ENCODE peak calls at places on chromosomes 13 and 19, in nine cellular contexts. One of them, this sample, is unnamed.

GRCh38 chr13:110097013-110097412 is 209.9 kb downstream of the COL4A1 start:
- DNase-seq in AG09309: no peak
- DNase-seq in iPS DF 6.9: no peak
- DNase-seq in left colon: no peak
- DNase-seq in Kasumi-1: no peak
- DNase-seq in ascending aorta: no peak
- DNase-seq in naive thymus-derived CD8-positive, alpha-beta T cell: no peak
- DNase-seq in activated CD8-positive, alpha-beta memory T cell treated with anti-CD3 and anti-CD28 coated beads for 48 hours: no peak
- DNase-seq in kidney glomerular epithelial cell: no peak
- DNase-seq in this sample: no peak

GRCh38 chr13:24165746-24166145 is 5.2 kb downstream of the SPATA13 start:
- DNase-seq in left colon: no peak
- DNase-seq in AG09309: no peak
- DNase-seq in Kasumi-1: no peak
- DNase-seq in ascending aorta: no peak
- DNase-seq in kidney glomerular epithelial cell: no peak
- DNase-seq in activated CD8-positive, alpha-beta memory T cell treated with anti-CD3 and anti-CD28 coated beads for 48 hours: no peak
- DNase-seq in naive thymus-derived CD8-positive, alpha-beta T cell: no peak
- DNase-seq in iPS DF 6.9: no peak
- DNase-seq in this sample: no peak

GRCh38 chr19:31372245-31372781 is 23.1 kb upstream of the TSHZ3 start:
- DNase-seq in naive thymus-derived CD8-positive, alpha-beta T cell: peak; percentile 32
- DNase-seq in AG09309: no peak
- DNase-seq in activated CD8-positive, alpha-beta memory T cell treated with anti-CD3 and anti-CD28 coated beads for 48 hours: no peak
- DNase-seq in ascending aorta: no peak
- DNase-seq in Kasumi-1: no peak
- DNase-seq in kidney glomerular epithelial cell: no peak
- DNase-seq in iPS DF 6.9: no peak
- DNase-seq in left colon: no peak
- DNase-seq in this sample: no peak

GRCh38 chr13:68708336-68708908 is 1399.2 kb upstream of the ATXN8OS start:
- DNase-seq in kidney glomerular epithelial cell: no peak
- DNase-seq in iPS DF 6.9: no peak
- DNase-seq in AG09309: no peak
- DNase-seq in naive thymus-derived CD8-positive, alpha-beta T cell: no peak
- DNase-seq in ascending aorta: no peak
- DNase-seq in activated CD8-positive, alpha-beta memory T cell treated with anti-CD3 and anti-CD28 coated beads for 48 hours: no peak
- DNase-seq in Kasumi-1: no peak
- DNase-seq in left colon: no peak
- DNase-seq in this sample: no peak

GRCh38 chr13:52118595-52118994 is 10.3 kb downstream of the NEK5 start:
- DNase-seq in iPS DF 6.9: no peak
- DNase-seq in ascending aorta: no peak
- DNase-seq in naive thymus-derived CD8-positive, alpha-beta T cell: no peak
- DNase-seq in Kasumi-1: no peak
- DNase-seq in AG09309: no peak
- DNase-seq in kidney glomerular epithelial cell: no peak
- DNase-seq in left colon: no peak
- DNase-seq in activated CD8-positive, alpha-beta memory T cell treated with anti-CD3 and anti-CD28 coated beads for 48 hours: no peak
- DNase-seq in this sample: no peak

GRCh38 chr13:113802090-113802531 is 43.1 kb downstream of the TMEM255B start:
- DNase-seq in iPS DF 6.9: no peak
- DNase-seq in activated CD8-positive, alpha-beta memory T cell treated with anti-CD3 and anti-CD28 coated beads for 48 hours: no peak
- DNase-seq in AG09309: peak; percentile 37
- DNase-seq in kidney glomerular epithelial cell: no peak
- DNase-seq in naive thymus-derived CD8-positive, alpha-beta T cell: no peak
- DNase-seq in left colon: no peak
- DNase-seq in ascending aorta: no peak
- DNase-seq in Kasumi-1: peak; percentile 13
- DNase-seq in this sample: no peak

GRCh38 chr13:50934735-50935419 is 25.3 kb downstream of the RNASEH2B start:
- DNase-seq in Kasumi-1: no peak
- DNase-seq in ascending aorta: no peak
- DNase-seq in kidney glomerular epithelial cell: no peak
- DNase-seq in iPS DF 6.9: no peak
- DNase-seq in activated CD8-positive, alpha-beta memory T cell treated with anti-CD3 and anti-CD28 coated beads for 48 hours: no peak
- DNase-seq in AG09309: no peak
- DNase-seq in naive thymus-derived CD8-positive, alpha-beta T cell: no peak
- DNase-seq in left colon: no peak
- DNase-seq in this sample: no peak

GRCh38 chr13:79160818-79161217 is 245.2 kb downstream of the RBM26 start:
- DNase-seq in left colon: no peak
- DNase-seq in ascending aorta: no peak
- DNase-seq in iPS DF 6.9: no peak
- DNase-seq in kidney glomerular epithelial cell: no peak
- DNase-seq in activated CD8-positive, alpha-beta memory T cell treated with anti-CD3 and anti-CD28 coated beads for 48 hours: no peak
- DNase-seq in naive thymus-derived CD8-positive, alpha-beta T cell: no peak
- DNase-seq in Kasumi-1: no peak
- DNase-seq in AG09309: no peak
- DNase-seq in this sample: no peak

GRCh38 chr13:112923962-112924361 is 45.1 kb upstream of the MCF2L start:
- DNase-seq in activated CD8-positive, alpha-beta memory T cell treated with anti-CD3 and anti-CD28 coated beads for 48 hours: no peak
- DNase-seq in Kasumi-1: no peak
- DNase-seq in AG09309: no peak
- DNase-seq in left colon: no peak
- DNase-seq in naive thymus-derived CD8-positive, alpha-beta T cell: no peak
- DNase-seq in ascending aorta: no peak
- DNase-seq in iPS DF 6.9: no peak
- DNase-seq in kidney glomerular epithelial cell: no peak
- DNase-seq in this sample: no peak

GRCh38 chr19:5057860-5058259 is 88.9 kb downstream of the KDM4B start:
- DNase-seq in naive thymus-derived CD8-positive, alpha-beta T cell: no peak
- DNase-seq in iPS DF 6.9: no peak
- DNase-seq in AG09309: no peak
- DNase-seq in ascending aorta: no peak
- DNase-seq in Kasumi-1: no peak
- DNase-seq in activated CD8-positive, alpha-beta memory T cell treated with anti-CD3 and anti-CD28 coated beads for 48 hours: no peak
- DNase-seq in kidney glomerular epithelial cell: no peak
- DNase-seq in left colon: no peak
- DNase-seq in this sample: no peak

GRCh38 chr13:21240586-21240985 is 64.1 kb downstream of the MRPL57 start:
- DNase-seq in left colon: no peak
- DNase-seq in AG09309: peak; percentile 48
- DNase-seq in activated CD8-positive, alpha-beta memory T cell treated with anti-CD3 and anti-CD28 coated beads for 48 hours: no peak
- DNase-seq in iPS DF 6.9: no peak
- DNase-seq in naive thymus-derived CD8-positive, alpha-beta T cell: no peak
- DNase-seq in ascending aorta: no peak
- DNase-seq in Kasumi-1: no peak
- DNase-seq in kidney glomerular epithelial cell: peak; percentile 10
- DNase-seq in this sample: no peak

GRCh38 chr19:48568345-48568886 is 16.4 kb downstream of the SULT2B1 start:
- DNase-seq in ascending aorta: peak; percentile 90
- DNase-seq in iPS DF 6.9: no peak
- DNase-seq in naive thymus-derived CD8-positive, alpha-beta T cell: no peak
- DNase-seq in AG09309: no peak
- DNase-seq in Kasumi-1: peak; percentile 27
- DNase-seq in kidney glomerular epithelial cell: peak; percentile 92
- DNase-seq in activated CD8-positive, alpha-beta memory T cell treated with anti-CD3 and anti-CD28 coated beads for 48 hours: no peak
- DNase-seq in left colon: peak; percentile 79
- DNase-seq in this sample: peak; percentile 26

GRCh38 chr19:54903303-54903702 is 2.6 kb upstream of the NCR1 start:
- DNase-seq in activated CD8-positive, alpha-beta memory T cell treated with anti-CD3 and anti-CD28 coated beads for 48 hours: no peak
- DNase-seq in iPS DF 6.9: no peak
- DNase-seq in naive thymus-derived CD8-positive, alpha-beta T cell: no peak
- DNase-seq in AG09309: no peak
- DNase-seq in ascending aorta: no peak
- DNase-seq in kidney glomerular epithelial cell: no peak
- DNase-seq in Kasumi-1: no peak
- DNase-seq in left colon: no peak
- DNase-seq in this sample: no peak